ENCODE peak calls at places on chromosomes 5 and 9, in seven cellular contexts. One of them, this sample, is unnamed.

GRCh38 chr9:35675204-35675603 is 1.5 kb downstream of the CA9 start:
- DNase-seq in hypothalamus: no peak
- DNase-seq in AG09319: no peak
- DNase-seq in HCT116: no peak
- DNase-seq in stimulated activated CD8-positive, alpha-beta memory T cell treated with anti-CD3 and anti-CD28 coated beads, Interleukin-4, amount 100 ng/mL, for 24 hours: no peak
- DNase-seq in activated T-cell treated with anti-CD3 and anti-CD28 coated beads for 1 hour: no peak
- DNase-seq in effector memory CD4-positive, alpha-beta T cell: no peak
- DNase-seq in this sample: no peak

GRCh38 chr5:74257645-74258328 is 382.7 kb downstream of the ENC1 start:
- DNase-seq in activated T-cell treated with anti-CD3 and anti-CD28 coated beads for 1 hour: no peak
- DNase-seq in HCT116: no peak
- DNase-seq in stimulated activated CD8-positive, alpha-beta memory T cell treated with anti-CD3 and anti-CD28 coated beads, Interleukin-4, amount 100 ng/mL, for 24 hours: no peak
- DNase-seq in AG09319: no peak
- DNase-seq in effector memory CD4-positive, alpha-beta T cell: no peak
- DNase-seq in hypothalamus: no peak
- DNase-seq in this sample: no peak

GRCh38 chr5:81786509-81786908 is 35.6 kb upstream of the SSBP2 start:
- DNase-seq in AG09319: no peak
- DNase-seq in effector memory CD4-positive, alpha-beta T cell: no peak
- DNase-seq in stimulated activated CD8-positive, alpha-beta memory T cell treated with anti-CD3 and anti-CD28 coated beads, Interleukin-4, amount 100 ng/mL, for 24 hours: no peak
- DNase-seq in hypothalamus: no peak
- DNase-seq in HCT116: no peak
- DNase-seq in activated T-cell treated with anti-CD3 and anti-CD28 coated beads for 1 hour: no peak
- DNase-seq in this sample: no peak

GRCh38 chr5:90602681-90603080 is 44.1 kb downstream of the ADGRV1 start:
- DNase-seq in effector memory CD4-positive, alpha-beta T cell: no peak
- DNase-seq in hypothalamus: no peak
- DNase-seq in activated T-cell treated with anti-CD3 and anti-CD28 coated beads for 1 hour: no peak
- DNase-seq in AG09319: no peak
- DNase-seq in HCT116: no peak
- DNase-seq in stimulated activated CD8-positive, alpha-beta memory T cell treated with anti-CD3 and anti-CD28 coated beads, Interleukin-4, amount 100 ng/mL, for 24 hours: no peak
- DNase-seq in this sample: no peak

GRCh38 chr5:15020731-15021130 is 149.2 kb upstream of the ANKH start:
- DNase-seq in AG09319: no peak
- DNase-seq in HCT116: no peak
- DNase-seq in stimulated activated CD8-positive, alpha-beta memory T cell treated with anti-CD3 and anti-CD28 coated beads, Interleukin-4, amount 100 ng/mL, for 24 hours: no peak
- DNase-seq in activated T-cell treated with anti-CD3 and anti-CD28 coated beads for 1 hour: no peak
- DNase-seq in effector memory CD4-positive, alpha-beta T cell: no peak
- DNase-seq in hypothalamus: no peak
- DNase-seq in this sample: no peak

GRCh38 chr5:146540421-146540820 is 24.4 kb upstream of the GPR151 start:
- DNase-seq in activated T-cell treated with anti-CD3 and anti-CD28 coated beads for 1 hour: no peak
- DNase-seq in hypothalamus: no peak
- DNase-seq in HCT116: no peak
- DNase-seq in AG09319: no peak
- DNase-seq in effector memory CD4-positive, alpha-beta T cell: no peak
- DNase-seq in stimulated activated CD8-positive, alpha-beta memory T cell treated with anti-CD3 and anti-CD28 coated beads, Interleukin-4, amount 100 ng/mL, for 24 hours: no peak
- DNase-seq in this sample: no peak

GRCh38 chr9:20624201-20625002 is 2.1 kb upstream of the MLLT3 start:
- DNase-seq in HCT116: peak
- DNase-seq in AG09319: peak
- DNase-seq in activated T-cell treated with anti-CD3 and anti-CD28 coated beads for 1 hour: peak
- DNase-seq in effector memory CD4-positive, alpha-beta T cell: peak
- DNase-seq in hypothalamus: peak
- DNase-seq in stimulated activated CD8-positive, alpha-beta memory T cell treated with anti-CD3 and anti-CD28 coated beads, Interleukin-4, amount 100 ng/mL, for 24 hours: no peak
- DNase-seq in this sample: peak

GRCh38 chr9:3136999-3137675 is 293.2 kb upstream of the PUM3 start:
- DNase-seq in stimulated activated CD8-positive, alpha-beta memory T cell treated with anti-CD3 and anti-CD28 coated beads, Interleukin-4, amount 100 ng/mL, for 24 hours: no peak
- DNase-seq in activated T-cell treated with anti-CD3 and anti-CD28 coated beads for 1 hour: no peak
- DNase-seq in HCT116: no peak
- DNase-seq in effector memory CD4-positive, alpha-beta T cell: no peak
- DNase-seq in AG09319: peak
- DNase-seq in hypothalamus: no peak
- DNase-seq in this sample: no peak

GRCh38 chr9:83336696-83337095 is 201.5 kb downstream of the FRMD3 start:
- DNase-seq in hypothalamus: no peak
- DNase-seq in effector memory CD4-positive, alpha-beta T cell: no peak
- DNase-seq in stimulated activated CD8-positive, alpha-beta memory T cell treated with anti-CD3 and anti-CD28 coated beads, Interleukin-4, amount 100 ng/mL, for 24 hours: no peak
- DNase-seq in AG09319: no peak
- DNase-seq in HCT116: no peak
- DNase-seq in activated T-cell treated with anti-CD3 and anti-CD28 coated beads for 1 hour: no peak
- DNase-seq in this sample: no peak

GRCh38 chr5:38724301-38725030 is 121.3 kb upstream of the OSMR start:
- DNase-seq in stimulated activated CD8-positive, alpha-beta memory T cell treated with anti-CD3 and anti-CD28 coated beads, Interleukin-4, amount 100 ng/mL, for 24 hours: no peak
- DNase-seq in AG09319: no peak
- DNase-seq in hypothalamus: peak
- DNase-seq in activated T-cell treated with anti-CD3 and anti-CD28 coated beads for 1 hour: no peak
- DNase-seq in HCT116: no peak
- DNase-seq in effector memory CD4-positive, alpha-beta T cell: no peak
- DNase-seq in this sample: no peak

GRCh38 chr5:74360535-74361210 is 279.9 kb downstream of the ENC1 start:
- DNase-seq in effector memory CD4-positive, alpha-beta T cell: no peak
- DNase-seq in HCT116: no peak
- DNase-seq in hypothalamus: no peak
- DNase-seq in stimulated activated CD8-positive, alpha-beta memory T cell treated with anti-CD3 and anti-CD28 coated beads, Interleukin-4, amount 100 ng/mL, for 24 hours: no peak
- DNase-seq in AG09319: no peak
- DNase-seq in activated T-cell treated with anti-CD3 and anti-CD28 coated beads for 1 hour: no peak
- DNase-seq in this sample: no peak

GRCh38 chr5:103808464-103809106 is 246.0 kb upstream of the NUDT12 start:
- DNase-seq in activated T-cell treated with anti-CD3 and anti-CD28 coated beads for 1 hour: no peak
- DNase-seq in hypothalamus: peak
- DNase-seq in AG09319: no peak
- DNase-seq in effector memory CD4-positive, alpha-beta T cell: no peak
- DNase-seq in stimulated activated CD8-positive, alpha-beta memory T cell treated with anti-CD3 and anti-CD28 coated beads, Interleukin-4, amount 100 ng/mL, for 24 hours: no peak
- DNase-seq in HCT116: peak
- DNase-seq in this sample: peak

GRCh38 chr5:133367413-133367812 is 244.9 kb downstream of the FSTL4 start:
- DNase-seq in effector memory CD4-positive, alpha-beta T cell: no peak
- DNase-seq in stimulated activated CD8-positive, alpha-beta memory T cell treated with anti-CD3 and anti-CD28 coated beads, Interleukin-4, amount 100 ng/mL, for 24 hours: no peak
- DNase-seq in activated T-cell treated with anti-CD3 and anti-CD28 coated beads for 1 hour: no peak
- DNase-seq in hypothalamus: no peak
- DNase-seq in HCT116: no peak
- DNase-seq in AG09319: no peak
- DNase-seq in this sample: no peak

GRCh38 chr5:11912-12311 is 80.1 kb upstream of the PLEKHG4B start:
- DNase-seq in stimulated activated CD8-positive, alpha-beta memory T cell treated with anti-CD3 and anti-CD28 coated beads, Interleukin-4, amount 100 ng/mL, for 24 hours: no peak
- DNase-seq in hypothalamus: no peak
- DNase-seq in HCT116: no peak
- DNase-seq in AG09319: no peak
- DNase-seq in effector memory CD4-positive, alpha-beta T cell: no peak
- DNase-seq in activated T-cell treated with anti-CD3 and anti-CD28 coated beads for 1 hour: no peak
- DNase-seq in this sample: no peak

GRCh38 chr5:146662229-146662628 is 146.2 kb upstream of the GPR151 start:
- DNase-seq in hypothalamus: no peak
- DNase-seq in effector memory CD4-positive, alpha-beta T cell: no peak
- DNase-seq in stimulated activated CD8-positive, alpha-beta memory T cell treated with anti-CD3 and anti-CD28 coated beads, Interleukin-4, amount 100 ng/mL, for 24 hours: no peak
- DNase-seq in activated T-cell treated with anti-CD3 and anti-CD28 coated beads for 1 hour: no peak
- DNase-seq in AG09319: no peak
- DNase-seq in HCT116: peak
- DNase-seq in this sample: no peak

GRCh38 chr9:98570663-98571440 is 137.9 kb downstream of the GABBR2 start:
- DNase-seq in activated T-cell treated with anti-CD3 and anti-CD28 coated beads for 1 hour: no peak
- DNase-seq in AG09319: no peak
- DNase-seq in HCT116: no peak
- DNase-seq in effector memory CD4-positive, alpha-beta T cell: no peak
- DNase-seq in hypothalamus: no peak
- DNase-seq in stimulated activated CD8-positive, alpha-beta memory T cell treated with anti-CD3 and anti-CD28 coated beads, Interleukin-4, amount 100 ng/mL, for 24 hours: no peak
- DNase-seq in this sample: no peak

GRCh38 chr9:87520172-87520683 is 22.6 kb downstream of the DAPK1 start:
- DNase-seq in stimulated activated CD8-positive, alpha-beta memory T cell treated with anti-CD3 and anti-CD28 coated beads, Interleukin-4, amount 100 ng/mL, for 24 hours: no peak
- DNase-seq in activated T-cell treated with anti-CD3 and anti-CD28 coated beads for 1 hour: no peak
- DNase-seq in hypothalamus: no peak
- DNase-seq in HCT116: no peak
- DNase-seq in effector memory CD4-positive, alpha-beta T cell: no peak
- DNase-seq in AG09319: no peak
- DNase-seq in this sample: no peak

GRCh38 chr5:180630426-180630825 is 19.0 kb downstream of the FLT4 start:
- DNase-seq in activated T-cell treated with anti-CD3 and anti-CD28 coated beads for 1 hour: no peak
- DNase-seq in HCT116: no peak
- DNase-seq in AG09319: no peak
- DNase-seq in effector memory CD4-positive, alpha-beta T cell: no peak
- DNase-seq in hypothalamus: no peak
- DNase-seq in stimulated activated CD8-positive, alpha-beta memory T cell treated with anti-CD3 and anti-CD28 coated beads, Interleukin-4, amount 100 ng/mL, for 24 hours: no peak
- DNase-seq in this sample: no peak